ENCODE peak calls at places on chromosomes 7 and 10, in four cellular contexts. One of them, this sample, is unnamed.

GRCh38 chr7:46383605-46384004 is 462.5 kb upstream of the IGFBP3 start:
- DNase-seq in A549: no peak
- DNase-seq in sigmoid colon: no peak
- DNase-seq in lower lobe of right lung: no peak
- DNase-seq in this sample: peak

GRCh38 chr10:24310104-24310503 is 101.2 kb downstream of the KIAA1217 start:
- DNase-seq in A549: no peak
- DNase-seq in lower lobe of right lung: no peak
- DNase-seq in sigmoid colon: no peak
- DNase-seq in this sample: no peak

GRCh38 chr10:123093489-123093888 is 42.3 kb upstream of the HMX3 start:
- DNase-seq in A549: no peak
- DNase-seq in sigmoid colon: no peak
- DNase-seq in lower lobe of right lung: no peak
- DNase-seq in this sample: no peak

GRCh38 chr10:100980327-100981110 is 6.8 kb downstream of the MRPL43 start:
- DNase-seq in lower lobe of right lung: no peak
- DNase-seq in sigmoid colon: peak
- DNase-seq in A549: no peak
- DNase-seq in this sample: no peak

GRCh38 chr10:4532467-4532866 is 293.5 kb upstream of the AKR1E2 start:
- DNase-seq in A549: no peak
- DNase-seq in sigmoid colon: no peak
- DNase-seq in lower lobe of right lung: no peak
- DNase-seq in this sample: peak

GRCh38 chr7:87797395-87797794 is 78.8 kb downstream of the SLC25A40 start:
- DNase-seq in lower lobe of right lung: no peak
- DNase-seq in A549: no peak
- DNase-seq in sigmoid colon: no peak
- DNase-seq in this sample: no peak

GRCh38 chr7:36400023-36400422 is 10.4 kb downstream of the ANLN start:
- DNase-seq in A549: no peak
- DNase-seq in sigmoid colon: no peak
- DNase-seq in lower lobe of right lung: no peak
- DNase-seq in this sample: no peak

GRCh38 chr7:138538518-138538917 is 78.5 kb downstream of the TRIM24 start:
- DNase-seq in A549: no peak
- DNase-seq in sigmoid colon: no peak
- DNase-seq in lower lobe of right lung: no peak
- DNase-seq in this sample: peak

GRCh38 chr7:38274927-38275326 is 1.5 kb upstream of the TARP start:
- DNase-seq in sigmoid colon: no peak
- DNase-seq in A549: no peak
- DNase-seq in lower lobe of right lung: no peak
- DNase-seq in this sample: no peak

GRCh38 chr10:123743441-123744225 is 77.5 kb downstream of the GPR26 start:
- DNase-seq in A549: no peak
- DNase-seq in lower lobe of right lung: no peak
- DNase-seq in sigmoid colon: no peak
- DNase-seq in this sample: peak

GRCh38 chr10:70729763-70730357 is 55.3 kb downstream of the TBATA start:
- DNase-seq in A549: no peak
- DNase-seq in lower lobe of right lung: no peak
- DNase-seq in sigmoid colon: no peak
- DNase-seq in this sample: no peak

GRCh38 chr7:74294191-74294998 is 5.2 kb downstream of the CLIP2 start:
- DNase-seq in sigmoid colon: no peak
- DNase-seq in lower lobe of right lung: no peak
- DNase-seq in A549: no peak
- DNase-seq in this sample: peak

GRCh38 chr7:135321556-135321955 is 87.9 kb downstream of the STRA8 start:
- DNase-seq in sigmoid colon: no peak
- DNase-seq in lower lobe of right lung: no peak
- DNase-seq in A549: no peak
- DNase-seq in this sample: peak

GRCh38 chr10:120963053-120963533 is 111.9 kb downstream of the WDR11 start:
- DNase-seq in sigmoid colon: no peak
- DNase-seq in A549: no peak
- DNase-seq in lower lobe of right lung: peak
- DNase-seq in this sample: no peak

GRCh38 chr10:72320676-72321247 is 34.0 kb downstream of the DNAJB12 start:
- DNase-seq in sigmoid colon: peak
- DNase-seq in A549: peak
- DNase-seq in lower lobe of right lung: peak
- DNase-seq in this sample: peak

GRCh38 chr10:35574924-35575352 is 30.2 kb upstream of the GJD4 start:
- DNase-seq in lower lobe of right lung: no peak
- DNase-seq in A549: no peak
- DNase-seq in sigmoid colon: no peak
- DNase-seq in this sample: peak

GRCh38 chr10:129074939-129075338 is 392.1 kb upstream of the MGMT start:
- DNase-seq in A549: no peak
- DNase-seq in sigmoid colon: no peak
- DNase-seq in lower lobe of right lung: no peak
- DNase-seq in this sample: no peak

GRCh38 chr7:69373171-69374035 is 224.9 kb upstream of the AUTS2 start:
- DNase-seq in sigmoid colon: no peak
- DNase-seq in lower lobe of right lung: no peak
- DNase-seq in A549: no peak
- DNase-seq in this sample: peak

GRCh38 chr7:64787295-64787694 is 6.9 kb upstream of the ZNF138 start:
- DNase-seq in A549: no peak
- DNase-seq in lower lobe of right lung: no peak
- DNase-seq in sigmoid colon: no peak
- DNase-seq in this sample: no peak

GRCh38 chr7:37738338-37738737 is 54.8 kb downstream of the GPR141 start:
- DNase-seq in A549: no peak
- DNase-seq in lower lobe of right lung: no peak
- DNase-seq in sigmoid colon: no peak
- DNase-seq in this sample: no peak

GRCh38 chr7:110839866-110840265 is 251.1 kb upstream of the LRRN3 start:
- DNase-seq in sigmoid colon: no peak
- DNase-seq in lower lobe of right lung: no peak
- DNase-seq in A549: no peak
- DNase-seq in this sample: peak

GRCh38 chr10:75883081-75883480 is 451.7 kb downstream of the LRMDA start:
- DNase-seq in sigmoid colon: no peak
- DNase-seq in A549: no peak
- DNase-seq in lower lobe of right lung: no peak
- DNase-seq in this sample: no peak

GRCh38 chr10:83960125-83960524 is 179.2 kb upstream of the GHITM start:
- DNase-seq in lower lobe of right lung: no peak
- DNase-seq in A549: no peak
- DNase-seq in sigmoid colon: no peak
- DNase-seq in this sample: no peak

GRCh38 chr10:117214401-117214800 is 17.1 kb downstream of the KCNK18 start:
- DNase-seq in sigmoid colon: no peak
- DNase-seq in lower lobe of right lung: no peak
- DNase-seq in A549: peak
- DNase-seq in this sample: peak

GRCh38 chr7:90594791-90595317 is 1.3 kb upstream of the CDK14 start:
- DNase-seq in lower lobe of right lung: no peak
- DNase-seq in A549: no peak
- DNase-seq in sigmoid colon: peak
- DNase-seq in this sample: peak

GRCh38 chr10:24920907-24921881 is 31.2 kb downstream of the PRTFDC1 start:
- DNase-seq in sigmoid colon: no peak
- DNase-seq in A549: peak
- DNase-seq in lower lobe of right lung: no peak
- DNase-seq in this sample: peak

GRCh38 chr10:121536271-121536918 is 61.8 kb downstream of the FGFR2 start:
- DNase-seq in lower lobe of right lung: no peak
- DNase-seq in A549: no peak
- DNase-seq in sigmoid colon: no peak
- DNase-seq in this sample: no peak

GRCh38 chr7:76074972-76075370 is 27.1 kb downstream of the MDH2 start:
- DNase-seq in lower lobe of right lung: no peak
- DNase-seq in sigmoid colon: no peak
- DNase-seq in A549: no peak
- DNase-seq in this sample: peak

GRCh38 chr7:128783143-128783799 is 7.7 kb upstream of the OPN1SW start:
- DNase-seq in A549: peak
- DNase-seq in sigmoid colon: peak
- DNase-seq in lower lobe of right lung: no peak
- DNase-seq in this sample: peak

GRCh38 chr10:92183199-92183598 is 107.7 kb downstream of the CPEB3 start:
- DNase-seq in A549: no peak
- DNase-seq in lower lobe of right lung: no peak
- DNase-seq in sigmoid colon: no peak
- DNase-seq in this sample: no peak

GRCh38 chr7:45187946-45188411 is 30.4 kb downstream of the RAMP3 start:
- DNase-seq in sigmoid colon: no peak
- DNase-seq in A549: no peak
- DNase-seq in lower lobe of right lung: no peak
- DNase-seq in this sample: no peak

GRCh38 chr7:105990726-105991465 is 27.8 kb downstream of the CDHR3 start:
- DNase-seq in sigmoid colon: no peak
- DNase-seq in A549: no peak
- DNase-seq in lower lobe of right lung: no peak
- DNase-seq in this sample: peak

GRCh38 chr7:37007319-37007718 is 283.0 kb upstream of the AOAH start:
- DNase-seq in A549: no peak
- DNase-seq in sigmoid colon: no peak
- DNase-seq in lower lobe of right lung: no peak
- DNase-seq in this sample: no peak

GRCh38 chr7:77295549-77295948 is 95.9 kb upstream of the FGL2 start:
- DNase-seq in lower lobe of right lung: no peak
- DNase-seq in A549: no peak
- DNase-seq in sigmoid colon: no peak
- DNase-seq in this sample: no peak

GRCh38 chr10:6050801-6051445 is 11.2 kb downstream of the IL2RA start:
- DNase-seq in sigmoid colon: peak
- DNase-seq in lower lobe of right lung: peak
- DNase-seq in A549: peak
- DNase-seq in this sample: peak

GRCh38 chr10:102644066-102644645 is at the start of gene TRIM8:
- DNase-seq in sigmoid colon: no peak
- DNase-seq in A549: peak
- DNase-seq in lower lobe of right lung: peak
- DNase-seq in this sample: no peak

GRCh38 chr10:93859049-93859655 is 34.6 kb upstream of the SLC35G1 start:
- DNase-seq in sigmoid colon: no peak
- DNase-seq in A549: peak
- DNase-seq in lower lobe of right lung: no peak
- DNase-seq in this sample: no peak
- TF ChIP-seq CTCF in sigmoid colon: no peak
- TF ChIP-seq CTCF in A549: peak
- TF ChIP-seq CTCF in lower lobe of right lung: peak
- TF ChIP-seq CTCF in this sample: peak

DNA sequence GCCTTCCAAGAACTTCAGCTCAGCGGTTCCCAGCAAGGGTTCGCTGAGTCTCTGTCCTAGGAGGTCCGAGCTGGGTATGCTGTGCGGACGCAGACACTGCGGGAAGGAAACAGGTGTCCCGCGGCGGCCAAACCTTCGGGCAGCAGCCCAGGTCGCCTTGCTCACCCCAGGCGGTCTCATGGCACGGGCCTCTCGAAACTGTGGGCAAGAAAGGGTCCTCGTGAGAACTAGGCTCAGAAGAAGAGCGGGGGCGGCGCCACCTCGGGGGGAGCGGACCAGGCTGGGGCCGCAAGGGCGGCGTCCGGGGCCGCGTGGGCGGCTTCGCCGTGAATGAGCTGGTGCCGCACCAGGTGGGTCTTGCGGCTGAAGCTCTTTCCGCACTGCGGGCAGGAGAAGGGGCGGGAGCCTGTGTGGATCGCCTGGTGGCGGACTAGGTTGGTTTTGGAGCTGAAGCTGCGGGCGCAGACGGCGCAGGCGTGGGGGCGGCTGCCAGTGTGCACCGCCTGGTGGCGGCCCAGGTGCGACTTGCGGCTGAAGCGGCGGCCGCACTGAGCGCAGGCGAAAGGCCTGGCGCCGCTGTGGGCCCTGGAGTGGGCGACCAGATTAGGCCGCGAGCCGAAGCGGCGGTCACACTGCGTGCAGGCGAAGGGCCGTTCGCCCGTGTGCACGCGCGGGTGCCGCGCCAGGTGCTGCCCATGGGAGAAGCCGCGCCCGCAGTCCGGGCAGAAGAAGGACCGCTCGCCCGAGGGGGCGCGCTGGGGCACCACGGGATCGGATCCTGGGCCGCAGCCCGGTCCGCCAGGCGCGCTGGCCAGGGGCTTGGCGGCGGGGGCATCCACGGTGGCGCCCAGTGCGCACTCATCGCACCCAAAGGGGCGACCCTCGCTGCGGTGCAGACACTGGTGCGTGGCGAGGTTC is 8.6 kb downstream of the ZNF467 start:
- DNase-seq in lower lobe of right lung: no peak
- DNase-seq in sigmoid colon: no peak
- DNase-seq in A549: no peak
- DNase-seq in this sample: no peak
- H3K4me3 ChIP-seq in lower lobe of right lung: no peak
- H3K4me3 ChIP-seq in sigmoid colon: no peak
- H3K4me3 ChIP-seq in A549: no peak
- H3K4me3 ChIP-seq in this sample: no peak

GRCh38 chr10:27724287-27724686 is 21.3 kb downstream of the MKX start:
- DNase-seq in sigmoid colon: no peak
- DNase-seq in A549: no peak
- DNase-seq in lower lobe of right lung: no peak
- DNase-seq in this sample: peak
- TF ChIP-seq CTCF in sigmoid colon: peak
- TF ChIP-seq CTCF in A549: peak
- TF ChIP-seq CTCF in lower lobe of right lung: no peak
- TF ChIP-seq CTCF in this sample: peak

DNA sequence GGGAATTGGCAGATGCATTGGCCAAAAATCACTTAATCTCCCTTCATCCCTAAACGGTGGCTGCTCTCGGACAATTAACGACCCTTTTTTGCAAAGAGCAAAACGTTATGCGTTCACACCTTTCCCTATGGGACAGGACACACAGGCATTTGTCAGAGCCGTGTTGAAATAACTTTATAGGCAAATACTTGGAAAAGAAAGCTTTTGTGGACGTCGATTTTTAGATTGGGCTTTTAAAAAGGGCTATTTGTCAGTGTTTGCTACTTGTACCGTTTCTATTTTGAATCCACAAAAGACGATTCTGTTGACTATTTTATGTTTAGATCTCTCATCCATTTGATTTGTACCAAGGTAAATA is 245.6 kb downstream of the SLC25A13 start:
- DNase-seq in A549: no peak
- DNase-seq in lower lobe of right lung: no peak
- DNase-seq in sigmoid colon: no peak
- DNase-seq in this sample: no peak
- H3K4me3 ChIP-seq in A549: peak
- H3K4me3 ChIP-seq in lower lobe of right lung: peak
- H3K4me3 ChIP-seq in sigmoid colon: peak
- H3K4me3 ChIP-seq in this sample: peak